ENCODE peak calls at places on chromosome 4, in four cellular contexts. C is pancreas; Z is stimulated activated CD4-positive, alpha-beta T cell treated with anti-CD3 and anti-CD28 coated beads, TNF-alpha, amount 100 ng/mL, for 1 hour; R is foreskin fibroblast. U is an unnamed sample.

GRCh38 chr4:95998311-95998710 is 158.4 kb downstream of the PDHA2 start:
- DNase-seq in C (no peak), Z (no peak), R (no peak), U (no peak)

GRCh38 chr4:152115794-152116193 is 355.0 kb upstream of the GATB start:
- DNase-seq in C (no peak), Z (no peak), R (no peak), U (no peak)

GRCh38 chr4:100061835-100062234 is 111.8 kb upstream of the H2AZ1 start:
- DNase-seq in C (no peak), Z (no peak), R (peak), U (no peak)

GRCh38 chr4:102799816-102800215 is 27.5 kb downstream of the UBE2D3 start:
- DNase-seq in C (no peak), Z (no peak), R (no peak), U (no peak)

GRCh38 chr4:97027989-97028388 is 1115.3 kb downstream of the STPG2 start:
- DNase-seq in C (no peak), Z (no peak), R (no peak), U (no peak)

GRCh38 chr4:22688236-22688635 is 4.5 kb upstream of the GBA3 start:
- DNase-seq in C (no peak), Z (no peak), R (peak), U (no peak)

GRCh38 chr4:32207456-32207855 is 1487.3 kb downstream of the PCDH7 start:
- DNase-seq in C (no peak), Z (no peak), R (peak), U (no peak)

GRCh38 chr4:40515037-40515397 is 114.6 kb downstream of the RBM47 start:
- DNase-seq in C (no peak), Z (no peak), R (no peak), U (no peak)

GRCh38 chr4:88705223-88705622 is 7.6 kb upstream of the NAP1L5 start:
- DNase-seq in C (no peak), Z (no peak), R (no peak), U (no peak)

GRCh38 chr4:110200673-110201072 is 2.3 kb upstream of the ELOVL6 start:
- DNase-seq in C (no peak), Z (no peak), R (no peak), U (no peak)

GRCh38 chr4:174316954-174317353 is 33.2 kb downstream of the CEP44 start:
- DNase-seq in C (no peak), Z (no peak), R (no peak), U (no peak)

GRCh38 chr4:46931981-46932380 is 22.9 kb upstream of the COX7B2 start:
- DNase-seq in C (no peak), Z (no peak), R (peak), U (no peak)

GRCh38 chr4:15870079-15870478 is 68.5 kb downstream of the FGFBP1 start:
- DNase-seq in C (no peak), Z (no peak), R (no peak), U (no peak)

GRCh38 chr4:117971406-117971805 is 62.9 kb upstream of the NDST3 start:
- DNase-seq in C (no peak), Z (no peak), R (peak), U (no peak)

GRCh38 chr4:177391287-177391686 is 51.0 kb downstream of the AGA start:
- DNase-seq in C (no peak), Z (no peak), R (no peak), U (no peak)

GRCh38 chr4:150305995-150306394 is 227.8 kb downstream of the DCLK2 start:
- DNase-seq in C (no peak), Z (no peak), R (peak), U (no peak)

GRCh38 chr4:67584496-67584895 is 26.0 kb downstream of the STAP1 start:
- DNase-seq in C (no peak), Z (no peak), R (no peak), U (no peak)

GRCh38 chr4:7240341-7240740 is 48.0 kb downstream of the SORCS2 start:
- DNase-seq in C (no peak), Z (no peak), R (no peak), U (no peak)

GRCh38 chr4:82124365-82124764 is 249.4 kb downstream of the HNRNPD start:
- DNase-seq in C (no peak), Z (no peak), R (no peak), U (no peak)

GRCh38 chr4:101020956-101021355 is 326.4 kb downstream of the PPP3CA start:
- DNase-seq in C (no peak), Z (no peak), R (peak), U (no peak)

U was measured in activated CD8-positive, alpha-beta memory T cell treated with anti-CD3 and anti-CD28 coated beads for 1 hour.